ENCODE peak calls at places on chromosomes 1 and 21, in eight cellular contexts. L is transverse colon, T is A549, Y is tibial nerve, G is K562, M is upper lobe of left lung, S is suprapubic skin, W is esophagus muscularis mucosa. D is an unnamed sample.

GRCh38 chr1:23424171-23424959 is at the start of gene TCEA3:
- DNase-seq in M (peak; percentile 90), S (no peak), W (no peak), G (no peak), Y (no peak), L (peak; percentile 76), T (no peak), D (peak; percentile 85)

GRCh38 chr1:7810395-7810794 is 26.3 kb downstream of the PER3 start:
- DNase-seq in T (no peak), M (no peak), G (peak; percentile 67), L (no peak), S (no peak), Y (no peak), W (no peak), D (no peak)

GRCh38 chr1:53139911-53140310 is 2.5 kb downstream of the SLC1A7 start:
- DNase-seq in Y (no peak), W (peak; percentile 7), S (no peak), M (no peak), G (no peak), L (no peak), T (no peak), D (no peak)

GRCh38 chr21:24210130-24210529 is 1397.2 kb downstream of the MRPL39 start:
- DNase-seq in L (no peak), Y (no peak), S (no peak), M (no peak), T (no peak), G (no peak), W (no peak), D (no peak)

GRCh38 chr1:112337028-112337531 is 58.9 kb upstream of the CTTNBP2NL start:
- DNase-seq in G (peak; percentile 59), T (peak; percentile 44), M (no peak), L (no peak), S (no peak), Y (no peak), W (no peak), D (peak; percentile 75)

GRCh38 chr1:204280099-204280498 is 66.3 kb upstream of the GOLT1A start:
- DNase-seq in Y (no peak), G (no peak), L (no peak), M (no peak), S (no peak), W (no peak), T (no peak), D (peak; percentile 46)

GRCh38 chr1:198165927-198166647 is 9.3 kb downstream of the NEK7 start:
- DNase-seq in M (no peak), S (no peak), L (no peak), T (no peak), G (no peak), Y (no peak), W (no peak), D (no peak)

GRCh38 chr1:64875101-64875500 is 91.2 kb downstream of the JAK1 start:
- DNase-seq in W (no peak), M (no peak), Y (no peak), S (no peak), G (no peak), L (no peak), T (no peak), D (no peak)

GRCh38 chr1:117607471-117607870 is 1.6 kb downstream of the TENT5C start:
- DNase-seq in S (no peak), G (peak; percentile 53), W (no peak), Y (no peak), T (no peak), M (no peak), L (peak; percentile 71), D (no peak)

GRCh38 chr1:175079338-175079737 is 11.7 kb downstream of the TNN start:
- DNase-seq in T (no peak), W (peak; percentile 86), M (peak; percentile 82), Y (no peak), S (no peak), L (no peak), G (no peak), D (no peak)

GRCh38 chr1:175077356-175078030 is 9.9 kb downstream of the TNN start:
- DNase-seq in W (peak; percentile 70), Y (no peak), M (peak; percentile 25), G (no peak), T (no peak), S (no peak), L (no peak), D (no peak)

GRCh38 chr1:175078629-175079028 is 11.0 kb downstream of the TNN start:
- DNase-seq in L (no peak), S (no peak), Y (no peak), G (no peak), T (no peak), W (no peak), M (no peak), D (no peak)

GRCh38 chr1:175075572-175076568 is 8.2 kb downstream of the TNN start:
- DNase-seq in Y (no peak), M (no peak), W (peak; percentile 91), L (no peak), T (no peak), G (peak; percentile 9), S (no peak), D (no peak)

GRCh38 chr1:175080030-175080429 is 12.4 kb downstream of the TNN start:
- DNase-seq in Y (no peak), G (no peak), W (peak; percentile 68), S (no peak), T (no peak), M (no peak), L (no peak), D (no peak)
- TF ChIP-seq POLR2A in Y (no peak), G (no peak), W (no peak), S (no peak), T (no peak), M (no peak), L (no peak), D (no peak)

GRCh38 chr1:212288614-212289013 is 3.4 kb downstream of the PPP2R5A start:
- DNase-seq in M (no peak), T (no peak), S (no peak), W (no peak), L (no peak), Y (no peak), G (peak; percentile 49), D (no peak)
- TF ChIP-seq EP300 in M (no peak), T (no peak), S (no peak), W (no peak), L (no peak), Y (no peak), G (no peak), D (no peak)

DNA sequence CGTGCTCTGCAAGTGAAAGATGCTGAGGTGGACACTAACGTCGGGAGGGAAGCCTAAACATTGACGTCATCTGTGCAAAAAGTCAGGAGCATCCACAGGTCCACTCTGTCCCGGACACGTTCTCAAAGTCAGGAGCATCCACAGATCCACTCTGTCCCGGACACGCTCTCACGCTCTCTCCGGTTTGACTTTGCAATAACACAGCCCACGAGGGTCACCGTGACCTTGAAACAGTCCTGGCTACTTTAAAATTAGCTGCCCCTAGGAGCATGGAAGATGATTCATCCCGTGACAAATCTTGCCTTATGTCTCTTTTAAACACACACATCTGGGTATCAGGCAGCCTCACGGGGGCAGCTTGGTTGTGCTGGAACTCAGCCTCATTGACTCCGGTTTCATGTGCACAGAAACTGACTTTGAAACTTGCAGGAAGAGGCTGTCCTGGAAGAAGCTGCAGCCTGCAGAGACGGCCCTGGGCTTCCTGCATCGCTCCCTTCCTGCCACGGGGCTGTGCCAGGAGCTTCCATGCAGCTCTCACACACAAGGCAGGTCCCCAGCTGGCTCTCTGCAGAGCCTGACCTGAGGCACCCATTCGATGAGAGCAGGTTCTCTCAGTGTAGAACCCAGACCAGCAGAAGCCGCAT is 18.1 kb upstream of the COL18A1 start:
- DNase-seq in L (no peak), T (no peak), S (no peak), G (peak; percentile 53), M (no peak), Y (peak; percentile 57), W (no peak), D (peak; percentile 82)
- TF ChIP-seq POLR2A in L (no peak), T (no peak), S (no peak), G (no peak), M (no peak), Y (no peak), W (no peak), D (no peak)

DNA sequence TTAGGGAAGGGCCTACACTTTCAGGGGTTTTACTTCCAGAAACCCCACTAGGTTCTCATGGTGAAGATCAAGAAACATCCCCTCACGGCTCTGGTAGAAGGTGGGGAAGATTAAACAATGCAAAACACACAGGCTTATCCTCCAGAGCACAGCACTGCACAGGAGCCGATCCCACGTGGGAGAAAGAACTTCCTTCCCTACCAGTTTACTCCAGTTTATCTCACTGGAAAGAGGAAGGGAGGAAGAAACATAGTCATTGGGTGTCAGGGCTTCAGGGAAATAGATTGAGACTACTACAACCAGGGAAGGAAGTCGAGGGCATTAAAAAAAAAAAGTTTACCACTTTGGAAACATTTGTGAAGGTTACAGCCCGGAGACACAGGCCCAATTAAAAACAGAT is 164.4 kb downstream of the NTPCR start:
- DNase-seq in T (no peak), W (no peak), G (peak; percentile 9), L (no peak), M (no peak), S (no peak), Y (no peak), D (no peak)
- TF ChIP-seq EP300 in T (no peak), W (no peak), G (no peak), L (no peak), M (no peak), S (no peak), Y (peak; percentile 23), D (no peak)

GRCh38 chr1:21332691-21333449 is 42.6 kb upstream of the ECE1 start:
- DNase-seq in L (peak; percentile 10), S (no peak), M (no peak), W (no peak), Y (no peak), T (no peak), G (no peak), D (peak; percentile 76)
- TF ChIP-seq POLR2A in L (no peak), S (no peak), M (no peak), W (no peak), Y (no peak), T (no peak), G (no peak), D (no peak)

DNA sequence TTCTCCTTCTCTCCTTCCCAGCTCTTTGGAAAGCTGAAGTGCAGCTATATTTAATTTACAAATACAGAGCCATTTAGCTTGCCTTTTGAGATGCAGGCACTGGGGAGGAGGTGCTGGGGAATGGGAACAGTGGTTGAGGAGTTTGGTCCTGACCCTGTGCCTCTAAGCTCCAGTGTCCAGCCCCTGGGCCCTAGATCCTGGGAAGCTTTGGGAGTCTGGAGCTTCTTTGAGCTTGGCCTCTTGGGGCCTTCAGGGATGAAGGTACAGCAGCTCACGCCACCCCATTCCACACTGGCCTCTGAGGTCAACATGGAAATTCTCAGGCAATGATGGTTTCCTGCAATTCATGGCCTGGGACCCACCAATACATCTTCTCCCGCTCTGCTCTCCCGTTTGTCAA is 68.0 kb upstream of the POU3F1 start:
- DNase-seq in T (no peak), W (no peak), L (no peak), S (no peak), G (no peak), M (no peak), Y (no peak), D (no peak)
- TF ChIP-seq EP300 in T (no peak), W (no peak), L (no peak), S (no peak), G (no peak), M (no peak), Y (no peak), D (no peak)